ENCODE peak calls at places on chromosomes 13 and 19, in five cellular contexts. P, T, I, V and D are unnamed samples.

GRCh38 chr19:52086481-52086880 is 9.1 kb downstream of the ZNF841 start:
- DNase-seq in P (no peak), V (no peak), I (no peak), T (no peak), D (no peak)

GRCh38 chr19:15161028-15161984 is 39.5 kb downstream of the NOTCH3 start:
- DNase-seq in V (no peak), I (peak), T (peak), P (peak), D (no peak)

GRCh38 chr19:792361-792885 is 4.8 kb upstream of the PTBP1 start:
- DNase-seq in P (no peak), I (no peak), V (no peak), T (no peak), D (no peak)

GRCh38 chr13:33494596-33495214 is 209.2 kb upstream of the STARD13 start:
- DNase-seq in T (peak), P (no peak), V (no peak), I (peak), D (peak)

GRCh38 chr19:51712461-51713081 is 11.2 kb downstream of the HAS1 start:
- DNase-seq in P (peak), V (peak), T (no peak), I (peak), D (no peak)

GRCh38 chr19:53112286-53112685 is 9.1 kb upstream of the ZNF160 start:
- DNase-seq in P (no peak), I (no peak), T (no peak), V (peak), D (no peak)

GRCh38 chr13:26022538-26023292 is 29.1 kb downstream of the SHISA2 start:
- DNase-seq in P (no peak), T (no peak), I (no peak), V (peak), D (no peak)

GRCh38 chr13:21673592-21674270 is 2.9 kb downstream of the FGF9 start:
- DNase-seq in I (peak), P (peak), T (no peak), V (peak), D (peak)

GRCh38 chr13:27266937-27267336 is 3.7 kb upstream of the RASL11A start:
- DNase-seq in V (no peak), T (no peak), P (no peak), I (no peak), D (no peak)

GRCh38 chr13:111202745-111203144 is 87.6 kb downstream of the ARHGEF7 start:
- DNase-seq in T (no peak), I (peak), P (peak), V (no peak), D (peak)

GRCh38 chr13:109158383-109158782 is 529.0 kb downstream of the MYO16 start:
- DNase-seq in I (no peak), V (no peak), P (no peak), T (no peak), D (no peak)

GRCh38 chr19:40225440-40226305 is 816 bp downstream of the CCNP start:
- DNase-seq in T (peak), V (no peak), P (no peak), I (no peak), D (no peak)

GRCh38 chr13:32033744-32034143 is 2.2 kb downstream of the FRY start:
- DNase-seq in I (no peak), V (no peak), P (no peak), T (no peak), D (peak)

DNA sequence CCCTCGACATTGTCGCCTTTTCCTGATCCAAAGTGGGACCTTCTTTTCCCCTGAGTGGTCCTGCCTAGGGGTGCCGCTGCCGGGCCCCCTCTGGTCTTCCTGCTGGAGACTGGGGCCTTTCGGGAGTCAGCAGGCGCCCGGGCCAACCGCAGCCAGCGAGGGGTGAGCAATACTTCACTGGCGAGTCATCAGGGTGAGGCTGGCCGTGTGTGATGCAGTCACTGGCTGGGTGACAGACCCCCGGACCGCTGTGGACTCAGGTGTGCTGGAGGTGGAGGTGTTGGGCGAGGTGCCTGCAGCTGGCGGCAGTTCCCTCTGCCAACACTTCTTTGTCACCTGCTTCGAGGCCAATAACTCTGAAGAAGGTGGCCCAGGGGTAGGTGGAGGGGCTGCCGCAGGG is 1.5 kb upstream of the CGB5 start:
- DNase-seq in T (no peak), V (no peak), I (no peak), P (no peak), D (no peak)
- TF ChIP-seq JUN in T (no peak), V (no peak), I (no peak), P (no peak), D (no peak)

DNA sequence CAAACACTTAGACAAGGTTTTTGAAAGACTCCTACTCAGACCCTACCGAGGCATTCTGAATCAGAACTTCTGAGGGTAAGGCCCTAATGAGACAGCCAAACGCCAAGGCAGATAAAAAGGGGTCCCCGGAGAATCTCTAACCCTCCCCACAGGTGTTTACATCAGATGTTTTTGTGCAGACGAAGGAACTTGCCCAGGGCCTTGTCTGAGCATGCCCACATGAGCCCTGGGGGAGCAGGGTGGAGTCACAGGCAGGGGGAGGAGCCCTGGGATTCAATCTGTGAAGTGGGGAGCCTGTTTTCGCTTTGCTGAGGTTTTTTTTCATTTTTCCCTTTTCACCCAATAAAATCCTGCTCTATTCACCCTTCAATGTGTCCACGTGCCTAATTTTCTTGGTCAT is 61.6 kb upstream of the MED4 start:
- DNase-seq in V (peak), I (peak), T (no peak), P (no peak), D (no peak)
- H3K4me2 ChIP-seq in V (no peak), I (no peak), T (no peak), P (peak), D (peak)

GRCh38 chr19:18344546-18344945 is 4.1 kb downstream of the PGPEP1 start:
- DNase-seq in P (no peak), I (no peak), V (no peak), T (no peak), D (no peak)

GRCh38 chr19:18339703-18340102 is 695 bp upstream of the PGPEP1 start:
- DNase-seq in I (peak), V (peak), P (peak), T (no peak), D (no peak)

GRCh38 chr19:18340990-18341868 is 831 bp downstream of the PGPEP1 start:
- DNase-seq in V (peak), I (peak), P (no peak), T (peak), D (peak)

GRCh38 chr19:18340237-18340989 is at the start of gene PGPEP1:
- DNase-seq in P (no peak), I (peak), T (no peak), V (peak), D (peak)

GRCh38 chr19:18342090-18342632 is 1.8 kb downstream of the PGPEP1 start:
- DNase-seq in I (no peak), P (no peak), T (no peak), V (no peak), D (no peak)
- TF ChIP-seq POLR2A in I (no peak), P (no peak), T (no peak), V (no peak), D (no peak)

GRCh38 chr13:50588736-50589135 is 254.8 kb downstream of the DLEU7 start:
- DNase-seq in I (no peak), V (no peak), T (no peak), P (no peak), D (no peak)

GRCh38 chr13:50587839-50588373 is 255.6 kb downstream of the DLEU7 start:
- DNase-seq in T (no peak), P (no peak), I (no peak), V (no peak), D (no peak)

GRCh38 chr13:50587122-50587521 is 256.4 kb downstream of the DLEU7 start:
- DNase-seq in P (no peak), I (no peak), T (no peak), V (no peak), D (no peak)

GRCh38 chr13:50589139-50589538 is 254.4 kb downstream of the DLEU7 start:
- DNase-seq in I (no peak), T (no peak), P (no peak), V (no peak), D (no peak)

GRCh38 chr13:50589651-50590054 is 253.8 kb downstream of the DLEU7 start:
- DNase-seq in P (no peak), V (no peak), I (no peak), T (no peak), D (no peak)
- TF ChIP-seq JUN in P (no peak), V (no peak), I (no peak), T (no peak), D (no peak)

DNA sequence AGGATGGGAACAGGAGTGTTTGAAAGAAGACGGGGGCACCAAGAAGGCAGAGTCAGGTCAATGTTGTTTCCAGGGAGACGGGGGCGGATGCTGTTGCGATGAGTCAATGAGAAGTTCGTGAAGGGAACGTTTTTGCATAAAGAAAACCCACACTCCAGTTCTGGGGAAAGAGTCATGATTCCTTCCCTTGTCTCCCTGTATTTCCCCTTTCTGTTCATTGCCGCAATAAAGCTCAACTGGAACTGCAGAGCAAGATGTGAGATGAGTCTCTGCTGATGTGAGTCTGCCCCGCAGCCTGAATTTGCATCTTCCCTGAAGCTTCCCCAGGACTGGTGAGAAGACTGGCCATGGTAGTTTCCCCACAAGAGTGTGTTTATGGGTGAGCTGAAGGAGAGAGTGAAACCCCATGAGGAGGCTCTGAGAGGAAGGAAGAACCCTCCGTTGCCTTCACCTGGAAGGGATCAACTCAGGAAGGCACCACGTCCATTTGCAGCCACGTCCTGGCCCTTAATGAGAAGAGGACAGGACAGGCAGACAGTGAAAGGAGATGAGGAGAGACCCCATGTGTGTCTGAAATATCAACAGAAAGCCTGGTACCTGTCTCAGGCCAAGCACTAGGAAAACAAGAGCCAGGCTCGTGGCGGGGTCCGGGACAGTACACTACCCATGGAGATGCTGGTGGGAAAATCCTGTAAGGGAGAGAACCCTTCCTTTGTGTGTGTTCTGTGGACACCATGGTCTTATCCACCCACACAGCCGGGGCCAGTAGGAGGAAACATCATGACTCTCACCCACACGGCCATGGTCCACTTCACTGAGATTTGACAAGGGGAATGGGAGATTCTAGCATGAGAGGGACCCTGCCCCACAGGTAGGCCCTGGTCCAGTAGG is 13.7 kb downstream of the LILRA1 start:
- DNase-seq in V (no peak), I (no peak), T (no peak), P (no peak), D (no peak)
- H3K4me2 ChIP-seq in V (no peak), I (no peak), T (no peak), P (no peak), D (no peak)

GRCh38 chr13:46736568-46736967 is 60.4 kb downstream of the ESD start:
- DNase-seq in I (no peak), V (no peak), P (no peak), T (no peak), D (no peak)
- TF ChIP-seq POLR2A in I (no peak), V (no peak), P (no peak), T (no peak), D (no peak)

GRCh38 chr19:17933414-17934129 is 757 bp downstream of the CCDC124 start:
- DNase-seq in T (peak), V (no peak), P (no peak), I (peak), D (no peak)
- TF ChIP-seq JUN in T (no peak), V (no peak), P (no peak), I (no peak), D (no peak)

DNA sequence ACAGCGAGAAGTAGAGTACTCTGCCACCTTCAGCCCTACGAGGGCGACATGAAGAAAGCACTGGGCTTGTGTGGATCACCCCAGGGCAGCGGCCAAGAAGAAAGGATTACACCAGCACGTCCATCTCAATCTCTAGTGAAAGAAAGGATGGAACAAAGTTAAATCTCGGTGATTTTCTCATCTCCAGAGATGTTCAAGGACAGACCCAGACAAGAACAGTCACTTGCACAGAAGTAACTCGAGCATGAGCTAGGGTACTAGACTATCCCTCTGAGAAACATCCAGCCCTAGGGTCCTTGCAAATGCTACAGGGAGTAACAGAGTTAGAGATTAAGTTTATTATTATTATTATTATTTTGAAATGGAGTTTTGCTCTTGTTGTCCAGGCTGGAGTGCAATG is 106.7 kb downstream of the CRYL1 start:
- DNase-seq in T (no peak), P (no peak), I (no peak), V (no peak), D (no peak)
- H3K4me2 ChIP-seq in T (no peak), P (peak), I (no peak), V (no peak), D (no peak)

DNA sequence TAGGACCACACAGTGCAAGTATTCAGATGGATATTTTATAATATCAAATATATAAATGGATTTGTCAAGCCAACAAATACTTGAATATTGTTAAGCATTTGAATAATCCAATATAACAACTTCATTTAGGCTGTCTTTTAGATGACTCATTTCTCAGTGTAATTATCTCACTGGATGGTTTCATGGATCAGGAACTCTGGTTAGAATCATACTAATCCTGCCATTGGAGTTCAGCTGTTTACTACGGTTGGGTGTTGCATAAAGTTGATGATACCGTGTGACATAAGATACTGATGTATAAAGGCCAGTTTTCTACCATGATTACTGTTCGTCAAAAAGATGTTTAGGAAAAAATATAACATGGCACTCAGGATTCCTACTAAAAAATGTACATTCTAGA is 196.3 kb downstream of the TSHZ3 start:
- DNase-seq in P (no peak), I (no peak), T (no peak), V (no peak), D (no peak)
- TF ChIP-seq POLR2A in P (no peak), I (no peak), T (no peak), V (no peak), D (no peak)